ENCODE peak calls at places on chromosomes 2 and 18, in seven cellular contexts. M is NCI-H2029; Q is GM23248; X is right atrium auricular region; O is aorta; U is HEK293T; N is CD4-positive, alpha-beta memory T cell. B is an unnamed sample.

GRCh38 chr2:159856760-159857159 is 58.8 kb upstream of the CD302 start:
- DNase-seq in X (no peak), U (no peak), Q (no peak), N (no peak), O (no peak), M (no peak), B (no peak)

GRCh38 chr18:49563701-49564100 is 1.8 kb downstream of the LIPG start:
- DNase-seq in N (no peak), O (no peak), U (no peak), M (no peak), X (no peak), Q (no peak), B (no peak)

GRCh38 chr2:139123795-139124194 is 343.6 kb upstream of the NXPH2 start:
- DNase-seq in M (no peak), Q (no peak), N (no peak), O (no peak), X (no peak), U (no peak), B (no peak)

GRCh38 chr2:232438951-232439757 is 16.8 kb upstream of the ALPI start:
- DNase-seq in M (no peak), Q (no peak), U (no peak), N (no peak), X (no peak), O (no peak), B (no peak)

GRCh38 chr2:12502759-12503158 is 214.0 kb upstream of the TRIB2 start:
- DNase-seq in O (no peak), Q (peak; percentile 73), M (no peak), N (peak; percentile 42), U (no peak), X (no peak), B (no peak)

GRCh38 chr18:48452863-48453323 is 43.7 kb upstream of the ZBTB7C start:
- DNase-seq in O (peak; percentile 72), M (no peak), Q (peak; percentile 49), X (no peak), U (no peak), N (no peak), B (no peak)

GRCh38 chr2:11616851-11617415 is 53.1 kb downstream of the NTSR2 start:
- DNase-seq in Q (no peak), M (no peak), O (peak; percentile 29), N (no peak), U (no peak), X (no peak), B (no peak)

GRCh38 chr2:86368181-86368824 is 30.9 kb upstream of the REEP1 start:
- DNase-seq in M (no peak), O (peak; percentile 52), X (no peak), U (peak; percentile 74), N (peak; percentile 37), Q (peak; percentile 72), B (peak; percentile 23)

GRCh38 chr2:60416221-60417008 is 137.0 kb downstream of the BCL11A start:
- DNase-seq in Q (peak; percentile 48), M (no peak), N (no peak), O (no peak), X (no peak), U (no peak), B (no peak)

GRCh38 chr2:37599688-37600525 is 71.5 kb downstream of the CDC42EP3 start:
- DNase-seq in O (no peak), Q (no peak), M (no peak), U (no peak), X (no peak), N (peak; percentile 91), B (peak; percentile 85)

GRCh38 chr2:21183726-21184125 is 60.0 kb downstream of the TDRD15 start:
- DNase-seq in M (no peak), O (no peak), X (no peak), N (no peak), Q (no peak), U (no peak), B (no peak)

B was measured in central memory CD4-positive, alpha-beta T cell.